ENCODE peak calls at places on chromosomes 1 and 21, in ten cellular contexts. I is hepatocyte, N is heart right ventricle, A is tibial artery, G is lower lobe of right lung, P is ovary, B is astrocyte, E is heart left ventricle, U is lung, M is PC-3. H is an unnamed sample. For H3K9me3, the result is how much of the 10 kb centered on the place peaks cover.

GRCh38 chr1:228090613-228091081 is 8.1 kb downstream of the ARF1 start:
- DNase-seq in M (no peak), B (no peak), I (no peak), P (peak), U (no peak), N (no peak), G (no peak), E (no peak), A (no peak), H (peak)

GRCh38 chr1:90143522-90144050 is 148.7 kb downstream of the ZNF326 start:
- DNase-seq in E (no peak), M (no peak), G (no peak), A (no peak), I (no peak), B (no peak), P (no peak), U (no peak), N (no peak), H (no peak)

GRCh38 chr1:229420765-229421164 is 13.1 kb downstream of the ACTA1 start:
- DNase-seq in A (no peak), N (no peak), B (no peak), M (peak), U (no peak), I (no peak), P (no peak), G (no peak), E (no peak), H (no peak)

GRCh38 chr1:31762726-31763670 is 1.1 kb downstream of the ADGRB2 start:
- DNase-seq in E (peak), M (peak), I (peak), A (peak), P (no peak), B (no peak), G (peak), U (peak), N (peak), H (no peak)

GRCh38 chr21:42223826-42224575 is 5.1 kb downstream of the ABCG1 start:
- DNase-seq in P (no peak), E (no peak), B (no peak), G (peak), N (no peak), A (no peak), U (no peak), M (no peak), I (no peak), H (no peak)

GRCh38 chr1:59522925-59523505 is 226.1 kb downstream of the FGGY start:
- DNase-seq in U (no peak), B (no peak), M (no peak), N (no peak), I (peak), P (no peak), A (no peak), E (no peak), G (no peak), H (no peak)

GRCh38 chr1:43952731-43953350 is 6.1 kb downstream of the IPO13 start:
- DNase-seq in P (no peak), A (no peak), G (no peak), E (no peak), M (no peak), N (no peak), I (no peak), B (no peak), U (no peak), H (no peak)

GRCh38 chr21:30880914-30881313 is 466 bp downstream of the KRTAP11-1 start:
- DNase-seq in E (no peak), U (no peak), G (peak), N (no peak), M (no peak), P (no peak), A (no peak), B (no peak), I (no peak), H (no peak)

GRCh38 chr21:17828223-17828622 is 9.1 kb upstream of the C21orf91 start:
- DNase-seq in B (peak), A (no peak), U (no peak), M (no peak), G (no peak), P (no peak), E (no peak), I (no peak), N (no peak), H (peak)

GRCh38 chr21:34579411-34579810 is 35.5 kb downstream of the RCAN1 start:
- DNase-seq in P (no peak), A (no peak), U (no peak), E (no peak), M (peak), G (no peak), N (no peak), I (no peak), B (peak), H (peak)

GRCh38 chr1:11253226-11253625 is 9.1 kb downstream of the MTOR start:
- DNase-seq in G (no peak), M (no peak), B (no peak), N (no peak), E (no peak), P (no peak), U (no peak), I (no peak), A (no peak), H (no peak)

GRCh38 chr1:35575401-35575958 is 2.4 kb downstream of the TFAP2E start:
- DNase-seq in M (no peak), B (no peak), I (no peak), N (no peak), E (no peak), A (no peak), U (no peak), P (no peak), G (no peak), H (no peak)

GRCh38 chr1:235557495-235557894 is 53.2 kb upstream of the B3GALNT2 start:
- DNase-seq in A (no peak), G (no peak), I (no peak), M (no peak), B (no peak), P (no peak), U (no peak), E (no peak), N (no peak), H (no peak)

GRCh38 chr1:23392125-23392855 is 22.7 kb upstream of the ZNF436 start:
- DNase-seq in P (no peak), B (no peak), E (no peak), N (no peak), U (no peak), I (no peak), A (no peak), G (no peak), M (no peak), H (no peak)

GRCh38 chr1:72690871-72691270 is 408.5 kb upstream of the NEGR1 start:
- DNase-seq in E (no peak), I (no peak), N (no peak), B (no peak), P (no peak), A (no peak), G (no peak), M (peak), U (no peak), H (no peak)
- H3K9me3 ChIP-seq in E (under half), I (under half), N (under half), B (under half), P (under half), A (under half), G (under half), M (under half), U (under half), H (under half)

GRCh38 chr1:119004129-119004527 is 16.0 kb upstream of the TBX15 start:
- DNase-seq in G (no peak), U (no peak), B (no peak), E (no peak), I (no peak), M (no peak), A (no peak), P (no peak), N (no peak), H (no peak)

GRCh38 chr1:119000371-119001180 is 12.4 kb upstream of the TBX15 start:
- DNase-seq in E (no peak), U (no peak), N (no peak), A (no peak), G (no peak), P (no peak), B (no peak), I (no peak), M (no peak), H (no peak)

GRCh38 chr1:119003413-119004128 is 15.4 kb upstream of the TBX15 start:
- DNase-seq in I (no peak), B (no peak), E (no peak), A (no peak), P (no peak), G (no peak), N (no peak), M (no peak), U (no peak), H (no peak)

GRCh38 chr1:118999348-119000071 is 11.4 kb upstream of the TBX15 start:
- DNase-seq in G (no peak), A (no peak), M (no peak), N (no peak), I (no peak), E (no peak), U (no peak), P (no peak), B (no peak), H (no peak)

GRCh38 chr1:119001181-119002018 is 13.3 kb upstream of the TBX15 start:
- DNase-seq in I (no peak), B (no peak), G (no peak), E (no peak), M (no peak), P (no peak), N (no peak), U (no peak), A (peak), H (no peak)
- H3K4me3 ChIP-seq in I (no peak), B (peak), G (peak), E (no peak), M (no peak), P (no peak), N (peak), U (no peak), A (peak), H (no peak)

GRCh38 chr1:165824269-165824643 is 3.2 kb upstream of the UCK2 start:
- DNase-seq in I (no peak), P (no peak), B (no peak), A (no peak), N (no peak), E (no peak), M (no peak), G (no peak), U (no peak), H (no peak)
- TF ChIP-seq CTCF in I (no peak), P (no peak), B (no peak), A (no peak), N (no peak), E (no peak), M (no peak), G (no peak), U (no peak), H (no peak)

GRCh38 chr1:164165466-164165865 is 393.5 kb upstream of the PBX1 start:
- DNase-seq in B (no peak), E (no peak), M (no peak), G (no peak), P (no peak), N (no peak), U (no peak), A (no peak), I (no peak), H (no peak)
- H3K9me3 ChIP-seq in B (under half), E (under half), M (under half), G (under half), P (under half), N (under half), U (under half), A (under half), I (under half), H (under half)

H was measured in cardiac muscle cell.